ENCODE peak calls at places on chromosome 13, in ten cellular contexts. C is Karpas-422; Z is left lung; T is OCI-LY7; Q is psoas muscle; F is heart right ventricle; S is aorta; U is naive thymus-derived CD4-positive, alpha-beta T cell; B is pancreas; E is CD8-positive, alpha-beta T cell. K is an unnamed sample. For H3K4me1, the result is how much of the 10 kb centered on the place peaks cover.

GRCh38 chr13:110306960-110307696 is at the start of the genes COL4A1 and COL4A2:
- DNase-seq in C (no peak), Z (peak), T (no peak), Q (peak), F (peak), S (peak), U (no peak), B (peak), E (no peak), K (no peak)

GRCh38 chr13:44198826-44199225 is 174.8 kb upstream of the SERP2 start:
- DNase-seq in C (no peak), Z (no peak), T (no peak), Q (no peak), F (no peak), S (no peak), U (no peak), B (no peak), E (no peak), K (no peak)

GRCh38 chr13:36919206-36919832 is 719 bp downstream of the SMAD9 start:
- DNase-seq in C (no peak), Z (no peak), T (peak), Q (peak), F (peak), S (peak), U (peak), B (peak), E (no peak), K (no peak)

GRCh38 chr13:113851826-113852535 is 11.9 kb downstream of the GAS6 start:
- DNase-seq in C (no peak), Z (no peak), T (no peak), Q (no peak), F (peak), S (peak), U (peak), B (no peak), E (no peak), K (no peak)

GRCh38 chr13:51451467-51452390 is 1.1 kb downstream of the INTS6 start:
- DNase-seq in C (peak), Z (peak), T (peak), Q (peak), F (peak), S (peak), U (peak), B (peak), E (peak), K (peak)

GRCh38 chr13:64697226-64697625 is 2532.9 kb downstream of the PCDH9 start:
- DNase-seq in C (no peak), Z (no peak), T (no peak), Q (no peak), F (no peak), S (no peak), U (no peak), B (no peak), E (no peak), K (no peak)

GRCh38 chr13:53501387-53501786 is 472.8 kb downstream of the OLFM4 start:
- DNase-seq in C (no peak), Z (no peak), T (no peak), Q (no peak), F (no peak), S (no peak), U (no peak), B (no peak), E (no peak), K (no peak)

GRCh38 chr13:49998714-49999624 is 2.1 kb downstream of the TRIM13 start:
- DNase-seq in C (peak), Z (no peak), T (no peak), Q (no peak), F (no peak), S (no peak), U (no peak), B (no peak), E (no peak), K (no peak)

GRCh38 chr13:112635323-112635722 is 47.4 kb upstream of the TUBGCP3 start:
- DNase-seq in C (no peak), Z (no peak), T (no peak), Q (no peak), F (no peak), S (no peak), U (no peak), B (peak), E (no peak), K (no peak)

DNA sequence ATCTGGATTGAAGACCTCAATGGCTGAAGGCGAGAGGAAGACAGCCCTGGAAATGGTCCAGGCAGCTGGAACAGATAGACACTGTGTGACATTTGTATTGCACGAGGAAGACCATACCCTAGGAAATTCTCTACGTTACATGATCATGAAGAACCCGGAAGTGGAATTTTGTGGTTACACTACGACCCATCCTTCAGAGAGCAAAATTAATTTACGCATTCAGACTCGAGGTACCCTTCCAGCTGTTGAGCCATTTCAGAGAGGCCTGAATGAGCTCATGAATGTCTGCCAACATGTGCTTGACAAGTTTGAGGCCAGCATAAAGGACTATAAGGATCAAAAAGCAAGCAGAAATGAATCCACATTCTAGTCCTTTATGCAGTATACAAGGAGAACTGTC is 1.2 kb downstream of the POLR1D start:
- DNase-seq in C (no peak), Z (no peak), T (peak), Q (no peak), F (no peak), S (no peak), U (no peak), B (no peak), E (no peak), K (no peak)
- H3K4me1 ChIP-seq in C (under half), Z (half or more), T (under half), Q (under half), F (under half), S (under half), U (under half), B (under half), E (under half), K (under half)

GRCh38 chr13:32059511-32059984 is 28.0 kb downstream of the FRY start:
- DNase-seq in C (no peak), Z (no peak), T (no peak), Q (no peak), F (no peak), S (no peak), U (no peak), B (no peak), E (no peak), K (no peak)
- H3K4me1 ChIP-seq in C (under half), Z (under half), T (under half), Q (under half), F (half or more), S (under half), U (under half), B (under half), E (under half), K (under half)

GRCh38 chr13:97266734-97267417 is 44.7 kb downstream of the MBNL2 start:
- DNase-seq in C (no peak), Z (no peak), T (no peak), Q (no peak), F (no peak), S (no peak), U (no peak), B (no peak), E (no peak), K (no peak)
- H3K4me1 ChIP-seq in C (under half), Z (under half), T (under half), Q (half or more), F (half or more), S (under half), U (under half), B (under half), E (under half), K (under half)

DNA sequence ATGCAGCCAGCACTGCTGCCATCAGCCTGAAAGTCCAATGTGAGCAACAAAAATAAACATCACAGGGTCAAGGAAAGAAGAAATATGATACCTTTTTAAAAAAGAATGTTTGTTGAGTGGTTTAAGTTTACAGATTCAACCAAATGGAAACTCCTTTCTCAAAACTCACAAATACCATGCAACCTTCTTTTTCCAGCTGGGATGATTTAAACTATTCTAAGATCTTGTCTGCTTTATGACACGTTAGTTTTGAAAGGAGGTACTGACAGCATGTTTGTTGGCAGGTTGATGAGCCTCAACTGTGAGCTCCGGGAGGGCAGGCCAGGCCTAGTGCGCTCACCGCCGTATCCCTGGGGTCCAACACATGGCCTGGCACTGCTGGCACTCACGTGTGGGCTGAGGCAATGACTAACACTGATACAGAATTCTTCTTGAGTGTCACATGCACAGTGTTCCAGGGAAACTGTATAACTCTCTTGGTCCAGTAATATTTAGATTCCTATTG is 46.7 kb downstream of the LATS2 start:
- DNase-seq in C (no peak), Z (no peak), T (no peak), Q (peak), F (peak), S (no peak), U (no peak), B (no peak), E (no peak), K (no peak)
- H3K4me1 ChIP-seq in C (under half), Z (half or more), T (under half), Q (half or more), F (half or more), S (under half), U (under half), B (under half), E (under half), K (under half)

DNA sequence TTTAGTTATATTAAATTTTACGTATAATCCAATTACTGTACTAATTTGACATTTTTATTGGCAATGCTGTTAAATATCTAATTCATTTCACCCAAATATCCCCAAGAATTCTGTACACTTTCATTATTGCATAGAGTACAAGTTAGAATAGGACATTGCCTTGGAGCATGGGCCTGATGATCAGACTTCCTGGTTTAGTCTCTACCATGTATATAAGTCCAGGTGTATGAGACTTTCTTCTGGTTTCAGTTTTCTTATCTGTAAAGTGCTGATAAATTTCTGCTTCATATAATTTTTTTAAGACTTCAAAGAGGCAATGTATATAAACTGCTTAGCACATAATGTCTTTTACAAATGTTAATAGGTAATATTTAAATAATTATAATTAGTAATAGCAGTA is 179.4 kb downstream of the KLF12 start:
- DNase-seq in C (no peak), Z (no peak), T (no peak), Q (no peak), F (no peak), S (no peak), U (no peak), B (no peak), E (no peak), K (no peak)
- H3K4me1 ChIP-seq in C (half or more), Z (under half), T (under half), Q (under half), F (under half), S (under half), U (under half), B (under half), E (under half), K (under half)